ENCODE peak calls at places on chromosomes 3 and 15, in ten cellular contexts. One of them, this sample, is unnamed.

GRCh38 chr3:158101330-158102218 is 4.6 kb downstream of the SHOX2 start:
- DNase-seq in upper lobe of left lung: no peak
- DNase-seq in GM20000: no peak
- DNase-seq in cerebellar cortex: no peak
- DNase-seq in NCI-H345: no peak
- DNase-seq in retinal pigment epithelial cell: no peak
- DNase-seq in nephron progenitor cell: no peak
- DNase-seq in IMR-90: no peak
- DNase-seq in GM04504: no peak
- DNase-seq in COR-L47: no peak
- DNase-seq in this sample: no peak

GRCh38 chr3:8210752-8211405 is 290.7 kb upstream of the LMCD1 start:
- DNase-seq in upper lobe of left lung: no peak
- DNase-seq in GM20000: no peak
- DNase-seq in cerebellar cortex: no peak
- DNase-seq in NCI-H345: no peak
- DNase-seq in retinal pigment epithelial cell: no peak
- DNase-seq in nephron progenitor cell: no peak
- DNase-seq in IMR-90: peak
- DNase-seq in GM04504: no peak
- DNase-seq in COR-L47: no peak
- DNase-seq in this sample: no peak

GRCh38 chr15:90261811-90262210 is 3.7 kb upstream of the NGRN start:
- DNase-seq in upper lobe of left lung: no peak
- DNase-seq in GM20000: no peak
- DNase-seq in cerebellar cortex: no peak
- DNase-seq in NCI-H345: no peak
- DNase-seq in retinal pigment epithelial cell: no peak
- DNase-seq in nephron progenitor cell: no peak
- DNase-seq in IMR-90: peak
- DNase-seq in GM04504: no peak
- DNase-seq in COR-L47: no peak
- DNase-seq in this sample: no peak

GRCh38 chr15:66169023-66169422 is 84.5 kb downstream of the MEGF11 start:
- DNase-seq in upper lobe of left lung: no peak
- DNase-seq in GM20000: no peak
- DNase-seq in cerebellar cortex: peak
- DNase-seq in NCI-H345: no peak
- DNase-seq in retinal pigment epithelial cell: no peak
- DNase-seq in nephron progenitor cell: no peak
- DNase-seq in IMR-90: no peak
- DNase-seq in GM04504: no peak
- DNase-seq in COR-L47: no peak
- DNase-seq in this sample: no peak

GRCh38 chr3:51963951-51964451 is 3.3 kb downstream of the PCBP4 start:
- DNase-seq in upper lobe of left lung: no peak
- DNase-seq in GM20000: no peak
- DNase-seq in cerebellar cortex: no peak
- DNase-seq in NCI-H345: peak
- DNase-seq in retinal pigment epithelial cell: no peak
- DNase-seq in nephron progenitor cell: peak
- DNase-seq in IMR-90: no peak
- DNase-seq in GM04504: no peak
- DNase-seq in COR-L47: peak
- DNase-seq in this sample: no peak

GRCh38 chr15:93018574-93018973 is 70.4 kb downstream of the RGMA start:
- DNase-seq in upper lobe of left lung: no peak
- DNase-seq in GM20000: no peak
- DNase-seq in cerebellar cortex: peak
- DNase-seq in NCI-H345: no peak
- DNase-seq in retinal pigment epithelial cell: no peak
- DNase-seq in nephron progenitor cell: no peak
- DNase-seq in IMR-90: no peak
- DNase-seq in GM04504: no peak
- DNase-seq in COR-L47: no peak
- DNase-seq in this sample: no peak

GRCh38 chr3:177195941-177196472 is 1.3 kb downstream of the TBL1XR1 start:
- DNase-seq in upper lobe of left lung: no peak
- DNase-seq in GM20000: no peak
- DNase-seq in cerebellar cortex: peak
- DNase-seq in NCI-H345: no peak
- DNase-seq in retinal pigment epithelial cell: no peak
- DNase-seq in nephron progenitor cell: no peak
- DNase-seq in IMR-90: no peak
- DNase-seq in GM04504: no peak
- DNase-seq in COR-L47: no peak
- DNase-seq in this sample: peak

GRCh38 chr3:160486459-160486869 is 36.9 kb upstream of the TRIM59 start:
- DNase-seq in upper lobe of left lung: no peak
- DNase-seq in GM20000: no peak
- DNase-seq in cerebellar cortex: peak
- DNase-seq in NCI-H345: peak
- DNase-seq in retinal pigment epithelial cell: peak
- DNase-seq in nephron progenitor cell: no peak
- DNase-seq in IMR-90: peak
- DNase-seq in GM04504: peak
- DNase-seq in COR-L47: peak
- DNase-seq in this sample: peak

GRCh38 chr3:123349566-123350450 is 99.1 kb downstream of the ADCY5 start:
- DNase-seq in upper lobe of left lung: no peak
- DNase-seq in GM20000: no peak
- DNase-seq in cerebellar cortex: no peak
- DNase-seq in NCI-H345: no peak
- DNase-seq in retinal pigment epithelial cell: no peak
- DNase-seq in nephron progenitor cell: no peak
- DNase-seq in IMR-90: no peak
- DNase-seq in GM04504: no peak
- DNase-seq in COR-L47: no peak
- DNase-seq in this sample: no peak

GRCh38 chr15:36557364-36557763 is 22.1 kb upstream of the CDIN1 start:
- DNase-seq in upper lobe of left lung: no peak
- DNase-seq in GM20000: no peak
- DNase-seq in cerebellar cortex: no peak
- DNase-seq in NCI-H345: no peak
- DNase-seq in retinal pigment epithelial cell: no peak
- DNase-seq in nephron progenitor cell: no peak
- DNase-seq in IMR-90: no peak
- DNase-seq in GM04504: no peak
- DNase-seq in COR-L47: no peak
- DNase-seq in this sample: no peak

GRCh38 chr3:102053375-102053989 is 204.2 kb downstream of the NFKBIZ start:
- DNase-seq in upper lobe of left lung: no peak
- DNase-seq in GM20000: no peak
- DNase-seq in cerebellar cortex: no peak
- DNase-seq in NCI-H345: no peak
- DNase-seq in retinal pigment epithelial cell: peak
- DNase-seq in nephron progenitor cell: no peak
- DNase-seq in IMR-90: peak
- DNase-seq in GM04504: peak
- DNase-seq in COR-L47: no peak
- DNase-seq in this sample: no peak

GRCh38 chr15:56736308-56736707 is 3.0 kb upstream of the ZNF280D start:
- DNase-seq in upper lobe of left lung: no peak
- DNase-seq in GM20000: no peak
- DNase-seq in cerebellar cortex: no peak
- DNase-seq in NCI-H345: no peak
- DNase-seq in retinal pigment epithelial cell: peak
- DNase-seq in nephron progenitor cell: no peak
- DNase-seq in IMR-90: peak
- DNase-seq in GM04504: no peak
- DNase-seq in COR-L47: no peak
- DNase-seq in this sample: no peak

GRCh38 chr15:92409521-92409920 is 15.8 kb downstream of the ST8SIA2 start:
- DNase-seq in upper lobe of left lung: no peak
- DNase-seq in GM20000: no peak
- DNase-seq in cerebellar cortex: no peak
- DNase-seq in NCI-H345: no peak
- DNase-seq in retinal pigment epithelial cell: no peak
- DNase-seq in nephron progenitor cell: no peak
- DNase-seq in IMR-90: no peak
- DNase-seq in GM04504: no peak
- DNase-seq in COR-L47: no peak
- DNase-seq in this sample: no peak

GRCh38 chr3:189907803-189908202 is 212.9 kb downstream of the P3H2 start:
- DNase-seq in upper lobe of left lung: no peak
- DNase-seq in GM20000: no peak
- DNase-seq in cerebellar cortex: no peak
- DNase-seq in NCI-H345: no peak
- DNase-seq in retinal pigment epithelial cell: no peak
- DNase-seq in nephron progenitor cell: no peak
- DNase-seq in IMR-90: no peak
- DNase-seq in GM04504: no peak
- DNase-seq in COR-L47: no peak
- DNase-seq in this sample: no peak

GRCh38 chr3:172787019-172787418 is 36.5 kb downstream of the ECT2 start:
- DNase-seq in upper lobe of left lung: no peak
- DNase-seq in GM20000: no peak
- DNase-seq in cerebellar cortex: no peak
- DNase-seq in NCI-H345: no peak
- DNase-seq in retinal pigment epithelial cell: no peak
- DNase-seq in nephron progenitor cell: no peak
- DNase-seq in IMR-90: no peak
- DNase-seq in GM04504: no peak
- DNase-seq in COR-L47: no peak
- DNase-seq in this sample: no peak

GRCh38 chr15:41979493-41980266 is 7.3 kb upstream of the EHD4 start:
- DNase-seq in upper lobe of left lung: no peak
- DNase-seq in GM20000: no peak
- DNase-seq in cerebellar cortex: no peak
- DNase-seq in NCI-H345: no peak
- DNase-seq in retinal pigment epithelial cell: no peak
- DNase-seq in nephron progenitor cell: no peak
- DNase-seq in IMR-90: no peak
- DNase-seq in GM04504: no peak
- DNase-seq in COR-L47: no peak
- DNase-seq in this sample: no peak

GRCh38 chr3:36653095-36653494 is 111.3 kb downstream of the DCLK3 start:
- DNase-seq in upper lobe of left lung: no peak
- DNase-seq in GM20000: no peak
- DNase-seq in cerebellar cortex: no peak
- DNase-seq in NCI-H345: no peak
- DNase-seq in retinal pigment epithelial cell: peak
- DNase-seq in nephron progenitor cell: no peak
- DNase-seq in IMR-90: peak
- DNase-seq in GM04504: peak
- DNase-seq in COR-L47: no peak
- DNase-seq in this sample: no peak

GRCh38 chr15:93895976-93896770 is 335.2 kb upstream of the MCTP2 start:
- DNase-seq in upper lobe of left lung: no peak
- DNase-seq in GM20000: no peak
- DNase-seq in cerebellar cortex: peak
- DNase-seq in NCI-H345: peak
- DNase-seq in retinal pigment epithelial cell: no peak
- DNase-seq in nephron progenitor cell: no peak
- DNase-seq in IMR-90: no peak
- DNase-seq in GM04504: no peak
- DNase-seq in COR-L47: peak
- DNase-seq in this sample: no peak

GRCh38 chr15:33310481-33311311 is at the start of gene RYR3:
- DNase-seq in upper lobe of left lung: peak
- DNase-seq in GM20000: no peak
- DNase-seq in cerebellar cortex: no peak
- DNase-seq in NCI-H345: peak
- DNase-seq in retinal pigment epithelial cell: peak
- DNase-seq in nephron progenitor cell: peak
- DNase-seq in IMR-90: no peak
- DNase-seq in GM04504: no peak
- DNase-seq in COR-L47: peak
- DNase-seq in this sample: no peak

GRCh38 chr3:141275032-141275422 is 43.4 kb downstream of the PXYLP1 start:
- DNase-seq in upper lobe of left lung: no peak
- DNase-seq in GM20000: peak
- DNase-seq in cerebellar cortex: no peak
- DNase-seq in NCI-H345: no peak
- DNase-seq in retinal pigment epithelial cell: no peak
- DNase-seq in nephron progenitor cell: no peak
- DNase-seq in IMR-90: peak
- DNase-seq in GM04504: no peak
- DNase-seq in COR-L47: no peak
- DNase-seq in this sample: peak